ENCODE peak calls at places on chromosomes 11 and 22, in seven cellular contexts. N, B, M, I, C, D and K are unnamed samples.
A peak's percentile ranks its signal among the peaks of the same experiment; 100 is the strongest.

GRCh38 chr11:8646873-8647272 is 35.6 kb downstream of the TRIM66 start:
- DNase-seq in N (no peak), B (no peak), M (no peak), I (no peak), C (no peak), D (no peak), K (no peak)

GRCh38 chr22:30031764-30032468 is 48.3 kb upstream of the HORMAD2 start:
- DNase-seq in N (no peak), B (no peak), M (no peak), I (no peak), C (no peak), D (no peak), K (no peak)

GRCh38 chr11:19577849-19578619 is 134.6 kb upstream of the NAV2 start:
- DNase-seq in N (no peak), B (no peak), M (peak; percentile 57), I (no peak), C (no peak), D (no peak), K (no peak)

GRCh38 chr22:48361099-48361639 is 1466.5 kb downstream of the BRD1 start:
- DNase-seq in N (no peak), B (no peak), M (no peak), I (no peak), C (no peak), D (no peak), K (no peak)

GRCh38 chr11:78202733-78203167 is 14.0 kb downstream of the USP35 start:
- DNase-seq in N (no peak), B (no peak), M (no peak), I (no peak), C (no peak), D (peak; percentile 95), K (no peak)

GRCh38 chr22:46082633-46083032 is 67.7 kb upstream of the PPARA start:
- DNase-seq in N (no peak), B (no peak), M (no peak), I (no peak), C (no peak), D (no peak), K (no peak)

GRCh38 chr22:19516378-19517170 is 7.6 kb downstream of the CLDN5 start:
- DNase-seq in N (no peak), B (no peak), M (no peak), I (no peak), C (no peak), D (no peak), K (no peak)

GRCh38 chr11:47236482-47236881 is 12.1 kb downstream of the ACP2 start:
- DNase-seq in N (no peak), B (no peak), M (peak; percentile 3), I (no peak), C (no peak), D (no peak), K (no peak)

GRCh38 chr11:33802414-33802950 is 28.2 kb upstream of the FBXO3 start:
- DNase-seq in N (peak; percentile 67), B (peak; percentile 85), M (peak; percentile 72), I (no peak), C (no peak), D (peak; percentile 37), K (peak; percentile 84)

GRCh38 chr22:40511604-40512003 is 124.9 kb downstream of the MRTFA start:
- DNase-seq in N (no peak), B (no peak), M (no peak), I (no peak), C (no peak), D (no peak), K (no peak)

GRCh38 chr22:44289429-44290171 is 23.2 kb downstream of the SHISAL1 start:
- DNase-seq in N (no peak), B (no peak), M (peak; percentile 67), I (no peak), C (no peak), D (no peak), K (no peak)

GRCh38 chr22:30044369-30044768 is 35.9 kb upstream of the HORMAD2 start:
- DNase-seq in N (no peak), B (peak; percentile 37), M (peak; percentile 45), I (no peak), C (no peak), D (peak; percentile 34), K (no peak)

GRCh38 chr11:130672911-130673310 is 224.5 kb downstream of the ADAMTS15 start:
- DNase-seq in N (no peak), B (no peak), M (no peak), I (no peak), C (no peak), D (no peak), K (no peak)

GRCh38 chr11:25860677-25861445 is 471.1 kb upstream of the ANO3 start:
- DNase-seq in N (no peak), B (no peak), M (no peak), I (no peak), C (no peak), D (no peak), K (no peak)

GRCh38 chr11:69308531-69308930 is 14.6 kb downstream of the MYEOV start:
- DNase-seq in N (no peak), B (no peak), M (no peak), I (no peak), C (no peak), D (no peak), K (no peak)

GRCh38 chr11:77705195-77705876 is 67.7 kb upstream of the CLNS1A start:
- DNase-seq in N (no peak), B (peak; percentile 71), M (no peak), I (peak; percentile 44), C (no peak), D (peak; percentile 71), K (peak; percentile 6)

GRCh38 chr11:134557571-134558257 is 145.7 kb upstream of the B3GAT1 start:
- DNase-seq in N (no peak), B (no peak), M (no peak), I (no peak), C (no peak), D (no peak), K (no peak)
- TF ChIP-seq YY1 in N (no peak), B (no peak), M (no peak), I (no peak), C (no peak), D (no peak), K (no peak)

GRCh38 chr11:35085766-35086165 is 53.2 kb upstream of the CD44 start:
- DNase-seq in N (no peak), B (no peak), M (no peak), I (no peak), C (no peak), D (no peak), K (no peak)

GRCh38 chr11:35079581-35079980 is 59.4 kb upstream of the CD44 start:
- DNase-seq in N (no peak), B (no peak), M (no peak), I (no peak), C (no peak), D (no peak), K (no peak)

GRCh38 chr11:35082322-35083180 is 56.4 kb upstream of the CD44 start:
- DNase-seq in N (no peak), B (peak; percentile 81), M (no peak), I (peak; percentile 83), C (peak; percentile 83), D (no peak), K (peak; percentile 66)

GRCh38 chr11:35084817-35085424 is 54.0 kb upstream of the CD44 start:
- DNase-seq in N (no peak), B (no peak), M (no peak), I (no peak), C (no peak), D (no peak), K (no peak)

DNA sequence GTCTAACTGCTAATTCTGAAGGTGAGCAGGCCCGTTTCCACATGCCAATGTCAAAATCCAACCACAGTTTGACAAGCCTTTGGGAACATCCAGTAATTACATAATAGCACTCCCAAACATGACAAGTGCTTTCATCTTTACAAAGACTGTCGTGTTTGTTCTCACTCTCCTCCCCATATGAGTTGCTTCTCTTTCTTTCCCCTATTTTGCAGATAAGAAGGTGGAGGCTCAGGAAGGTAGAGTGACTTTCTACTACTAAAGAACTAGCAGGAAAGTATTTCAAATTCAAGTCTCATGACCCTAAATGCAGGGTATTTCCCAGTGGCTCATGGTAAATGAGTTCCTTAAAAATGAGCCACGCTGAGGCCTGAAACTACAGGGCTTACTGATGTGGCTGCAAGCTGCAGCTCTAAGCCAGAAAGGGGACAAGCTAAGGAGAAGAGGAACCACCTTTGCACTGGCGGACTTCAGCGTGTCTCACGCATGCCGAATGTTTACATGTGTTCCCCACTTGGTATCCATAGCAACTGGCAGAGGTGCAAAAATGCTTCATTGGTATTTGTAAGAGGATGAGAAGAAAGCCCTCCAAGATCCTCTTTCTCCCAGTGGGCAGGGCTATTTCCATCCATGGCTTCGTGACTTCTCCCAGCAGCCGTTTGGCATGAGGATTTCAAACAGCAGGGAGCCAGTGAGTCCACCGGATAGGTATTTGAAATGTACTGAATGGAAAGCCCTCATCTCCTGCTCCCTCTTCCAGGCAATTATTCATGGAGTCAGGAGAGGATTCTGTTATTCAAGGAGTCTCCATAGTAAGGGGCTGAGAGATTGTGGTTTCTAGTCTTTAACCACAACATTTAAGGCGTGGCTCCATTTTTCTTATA is 55.5 kb upstream of the CD44 start:
- DNase-seq in N (no peak), B (peak; percentile 46), M (no peak), I (no peak), C (peak; percentile 86), D (no peak), K (peak; percentile 71)
- H3K4me3 ChIP-seq in N (no peak overlapping the region), B (peak overlapping the region; percentile 48), M (no peak overlapping the region), I (no peak overlapping the region), C (peak overlapping the region; percentile 42), D (no peak overlapping the region), K (no peak overlapping the region)

DNA sequence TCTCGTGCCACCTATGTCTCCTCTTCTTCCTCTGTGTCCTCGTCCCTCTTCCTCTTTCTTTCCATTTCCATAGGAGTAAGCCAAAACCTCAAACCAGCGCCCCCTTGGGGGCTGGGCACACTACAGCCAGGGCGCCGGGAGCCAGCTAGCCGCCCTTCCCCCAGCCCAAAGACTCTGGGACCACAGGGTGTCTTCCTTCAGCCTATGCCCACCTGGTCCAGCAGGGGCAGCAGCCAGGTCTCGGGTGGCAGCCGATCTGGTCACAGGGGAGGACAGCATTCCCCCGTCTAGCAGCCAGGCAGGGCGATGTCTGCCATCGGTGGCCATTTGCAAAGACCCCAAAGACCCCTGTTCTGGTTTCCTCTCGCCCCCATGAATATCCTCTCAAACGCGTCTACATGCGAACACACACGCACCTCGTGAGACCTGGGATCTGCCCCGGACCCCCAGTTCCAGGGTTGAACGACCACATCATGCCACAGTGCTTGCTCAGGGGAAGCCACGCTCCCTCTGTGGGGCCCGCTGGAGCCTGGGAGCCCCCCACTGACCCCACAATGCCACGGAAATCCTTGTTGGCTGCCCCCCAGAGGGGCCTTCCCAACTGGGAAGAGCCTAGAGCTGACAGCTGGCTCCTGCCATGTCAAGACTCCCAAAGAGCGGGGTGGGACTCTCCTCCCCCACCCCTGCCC is 546.0 kb upstream of the CCDC179 start:
- DNase-seq in N (no peak), B (no peak), M (no peak), I (no peak), C (no peak), D (no peak), K (peak; percentile 9)
- TF ChIP-seq YY1 in N (no peak), B (no peak), M (no peak), I (no peak), C (no peak), D (no peak), K (no peak)

GRCh38 chr11:128927683-128928336 is 14.9 kb downstream of the TP53AIP1 start:
- DNase-seq in N (no peak), B (no peak), M (no peak), I (no peak), C (no peak), D (no peak), K (no peak)
- H3K4me3 ChIP-seq in N (no peak overlapping the region), B (no peak overlapping the region), M (no peak overlapping the region), I (no peak overlapping the region), C (no peak overlapping the region), D (no peak overlapping the region), K (no peak overlapping the region)